ENCODE peak calls at places on chromosome 11, in six cellular contexts. L, B, K, F, E and P are unnamed samples.

GRCh38 chr11:80466570-80466969 is 1025.7 kb upstream of the TENM4 start:
- DNase-seq in L (no peak), B (no peak), K (no peak), F (no peak), E (no peak), P (no peak)

GRCh38 chr11:132943737-132944556 is 588.4 kb downstream of the OPCML start:
- DNase-seq in L (no peak), B (no peak), K (peak; percentile 16), F (no peak), E (no peak), P (no peak)

GRCh38 chr11:66728760-66729385 is at the start of gene SPTBN2:
- DNase-seq in L (no peak), B (no peak), K (peak; percentile 56), F (no peak), E (no peak), P (no peak)

GRCh38 chr11:45994421-45995341 is 72.2 kb downstream of the LARGE2 start:
- DNase-seq in L (peak; percentile 96), B (no peak), K (peak; percentile 50), F (no peak), E (no peak), P (no peak)

GRCh38 chr11:86360775-86361395 is 13.8 kb upstream of the CCDC81 start:
- DNase-seq in L (peak; percentile 72), B (no peak), K (peak; percentile 8), F (no peak), E (no peak), P (no peak)

GRCh38 chr11:65060913-65061408 is 2.6 kb upstream of the NAALADL1 start:
- DNase-seq in L (peak; percentile 50), B (no peak), K (peak; percentile 66), F (no peak), E (no peak), P (no peak)

GRCh38 chr11:131146817-131147490 is 223.5 kb upstream of the NTM start:
- DNase-seq in L (no peak), B (no peak), K (no peak), F (no peak), E (no peak), P (no peak)

GRCh38 chr11:34840736-34841386 is 75.3 kb downstream of the APIP start:
- DNase-seq in L (peak; percentile 77), B (peak; percentile 55), K (peak; percentile 54), F (no peak), E (peak; percentile 5), P (no peak)

GRCh38 chr11:20097319-20098221 is 62.7 kb downstream of the DBX1 start:
- DNase-seq in L (peak; percentile 50), B (no peak), K (no peak), F (no peak), E (no peak), P (no peak)

GRCh38 chr11:109644158-109644557 is 222.2 kb downstream of the C11orf87 start:
- DNase-seq in L (peak; percentile 51), B (no peak), K (peak; percentile 7), F (no peak), E (no peak), P (no peak)

GRCh38 chr11:75635009-75635909 is 33.6 kb downstream of the MAP6 start:
- DNase-seq in L (peak; percentile 69), B (no peak), K (peak; percentile 28), F (no peak), E (no peak), P (no peak)

GRCh38 chr11:48210052-48210451 is 6.6 kb upstream of the OR4B1 start:
- DNase-seq in L (peak; percentile 41), B (no peak), K (peak; percentile 25), F (no peak), E (no peak), P (no peak)

GRCh38 chr11:59102259-59102765 is 4.7 kb upstream of the FAM111B start:
- DNase-seq in L (peak; percentile 83), B (peak; percentile 70), K (peak; percentile 88), F (peak; percentile 71), E (no peak), P (peak; percentile 28)

GRCh38 chr11:73637012-73637411 is 9.4 kb upstream of the PLEKHB1 start:
- DNase-seq in L (no peak), B (no peak), K (no peak), F (no peak), E (no peak), P (no peak)

GRCh38 chr11:116173946-116174911 is 598.6 kb downstream of the BUD13 start:
- DNase-seq in L (no peak), B (no peak), K (no peak), F (peak; percentile 57), E (no peak), P (no peak)

GRCh38 chr11:133441964-133442660 is 90.2 kb downstream of the OPCML start:
- DNase-seq in L (no peak), B (no peak), K (no peak), F (no peak), E (no peak), P (no peak)

GRCh38 chr11:130677486-130678153 is 229.2 kb downstream of the ADAMTS15 start:
- DNase-seq in L (no peak), B (no peak), K (peak; percentile 63), F (no peak), E (no peak), P (no peak)

GRCh38 chr11:86016451-86016850 is 52.4 kb downstream of the PICALM start:
- DNase-seq in L (no peak), B (no peak), K (no peak), F (no peak), E (no peak), P (no peak)

GRCh38 chr11:16776716-16777115 is 38.3 kb downstream of the C11orf58 start:
- DNase-seq in L (no peak), B (no peak), K (no peak), F (peak; percentile 55), E (no peak), P (no peak)

GRCh38 chr11:84056696-84057095 is 770.5 kb upstream of the CCDC90B start:
- DNase-seq in L (peak; percentile 27), B (no peak), K (no peak), F (no peak), E (no peak), P (no peak)